ENCODE peak calls at places on chromosomes 2 and 18, in five cellular contexts. F, A, M, O and R are unnamed samples.

GRCh38 chr18:48003426-48004349 is 73.2 kb upstream of the SMAD2 start:
- DNase-seq in F (peak), O (peak), A (peak), M (no peak), R (peak)

GRCh38 chr18:79360933-79361332 is 34.8 kb upstream of the NFATC1 start:
- DNase-seq in M (no peak), A (no peak), O (no peak), F (no peak), R (no peak)

GRCh38 chr2:73202156-73203054 is at the start of gene NOTO:
- DNase-seq in A (no peak), F (peak), O (no peak), M (no peak), R (peak)

GRCh38 chr18:47260138-47260923 is 8.9 kb upstream of the SKOR2 start:
- DNase-seq in F (peak), M (no peak), A (no peak), O (peak), R (no peak)

GRCh38 chr18:5431836-5432575 is 111.8 kb downstream of the EPB41L3 start:
- DNase-seq in M (no peak), A (no peak), F (no peak), O (no peak), R (no peak)

GRCh38 chr2:41600460-41600859 is 447.4 kb upstream of the PKDCC start:
- DNase-seq in M (no peak), F (no peak), A (no peak), O (no peak), R (no peak)

GRCh38 chr18:76994086-76994654 is 138.4 kb downstream of the MBP start:
- DNase-seq in O (no peak), F (no peak), M (no peak), A (no peak), R (no peak)

GRCh38 chr18:44807766-44808165 is 127.1 kb downstream of the SETBP1 start:
- DNase-seq in O (no peak), A (no peak), M (no peak), F (no peak), R (no peak)

GRCh38 chr18:73520229-73520628 is 627.4 kb downstream of the FBXO15 start:
- DNase-seq in F (no peak), M (no peak), A (no peak), O (no peak), R (no peak)

GRCh38 chr2:183284606-183285005 is 160.4 kb downstream of the NUP35 start:
- DNase-seq in A (no peak), M (no peak), O (no peak), F (peak), R (no peak)

GRCh38 chr2:240983996-240984498 is 14.4 kb upstream of the SNED1 start:
- DNase-seq in M (no peak), A (no peak), O (no peak), F (no peak), R (no peak)

GRCh38 chr18:48059363-48060109 is 129.1 kb upstream of the SMAD2 start:
- DNase-seq in A (no peak), M (no peak), O (no peak), F (no peak), R (no peak)

GRCh38 chr2:21251216-21251971 is 127.6 kb downstream of the TDRD15 start:
- DNase-seq in F (no peak), M (no peak), A (no peak), O (no peak), R (no peak)

GRCh38 chr18:24373331-24373730 is 24.3 kb downstream of the OSBPL1A start:
- DNase-seq in A (no peak), M (no peak), O (no peak), F (no peak), R (no peak)

GRCh38 chr2:23199115-23199918 is 185.7 kb upstream of the KLHL29 start:
- DNase-seq in O (no peak), A (no peak), M (no peak), F (peak), R (peak)
- TF ChIP-seq CTCF in O (peak), A (peak), M (peak), F (peak), R (peak)

GRCh38 chr2:8002765-8003393 is 679.0 kb upstream of the ID2 start:
- DNase-seq in A (no peak), F (no peak), O (no peak), M (no peak), R (no peak)

GRCh38 chr2:7999683-8000476 is 682.0 kb upstream of the ID2 start:
- DNase-seq in F (peak), M (no peak), O (no peak), A (no peak), R (no peak)

GRCh38 chr2:8004250-8004681 is 677.6 kb upstream of the ID2 start:
- DNase-seq in F (peak), O (peak), A (peak), M (no peak), R (no peak)

GRCh38 chr2:8003462-8004075 is 678.3 kb upstream of the ID2 start:
- DNase-seq in A (peak), O (peak), M (no peak), F (no peak), R (no peak)

DNA sequence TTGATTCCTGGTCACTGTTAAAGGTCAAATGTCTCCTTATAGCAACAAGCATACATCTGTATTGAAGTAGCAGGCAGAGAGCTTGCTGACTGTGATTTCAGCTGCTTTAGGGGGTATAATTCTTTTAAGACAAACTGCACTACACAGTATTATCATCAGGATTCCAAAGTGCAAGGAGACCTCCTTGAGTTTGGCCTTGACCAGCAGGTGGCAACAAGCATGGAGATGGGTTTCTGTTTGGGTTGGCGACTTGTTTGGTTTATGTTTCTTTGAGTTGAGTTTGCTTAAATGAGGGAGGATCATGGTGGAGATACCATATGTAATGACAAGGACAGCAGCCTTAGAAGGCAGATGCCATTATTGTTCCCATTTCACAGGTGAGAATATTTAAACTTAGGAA is 681.0 kb upstream of the ID2 start:
- DNase-seq in A (no peak), M (no peak), F (no peak), O (no peak), R (no peak)
- TF ChIP-seq CTCF in A (peak), M (no peak), F (no peak), O (no peak), R (no peak)

GRCh38 chr2:127000194-127000593 is 101.5 kb downstream of the TEX51 start:
- DNase-seq in F (no peak), O (no peak), A (no peak), M (no peak), R (no peak)

GRCh38 chr2:127004893-127005600 is 101.9 kb downstream of the BIN1 start:
- DNase-seq in A (no peak), F (no peak), M (no peak), O (no peak), R (no peak)

GRCh38 chr2:127001751-127002150 is 103.1 kb downstream of the TEX51 start:
- DNase-seq in O (no peak), F (no peak), M (no peak), A (no peak), R (no peak)

GRCh38 chr2:127000937-127001336 is 102.2 kb downstream of the TEX51 start:
- DNase-seq in F (no peak), O (no peak), M (no peak), A (no peak), R (no peak)

DNA sequence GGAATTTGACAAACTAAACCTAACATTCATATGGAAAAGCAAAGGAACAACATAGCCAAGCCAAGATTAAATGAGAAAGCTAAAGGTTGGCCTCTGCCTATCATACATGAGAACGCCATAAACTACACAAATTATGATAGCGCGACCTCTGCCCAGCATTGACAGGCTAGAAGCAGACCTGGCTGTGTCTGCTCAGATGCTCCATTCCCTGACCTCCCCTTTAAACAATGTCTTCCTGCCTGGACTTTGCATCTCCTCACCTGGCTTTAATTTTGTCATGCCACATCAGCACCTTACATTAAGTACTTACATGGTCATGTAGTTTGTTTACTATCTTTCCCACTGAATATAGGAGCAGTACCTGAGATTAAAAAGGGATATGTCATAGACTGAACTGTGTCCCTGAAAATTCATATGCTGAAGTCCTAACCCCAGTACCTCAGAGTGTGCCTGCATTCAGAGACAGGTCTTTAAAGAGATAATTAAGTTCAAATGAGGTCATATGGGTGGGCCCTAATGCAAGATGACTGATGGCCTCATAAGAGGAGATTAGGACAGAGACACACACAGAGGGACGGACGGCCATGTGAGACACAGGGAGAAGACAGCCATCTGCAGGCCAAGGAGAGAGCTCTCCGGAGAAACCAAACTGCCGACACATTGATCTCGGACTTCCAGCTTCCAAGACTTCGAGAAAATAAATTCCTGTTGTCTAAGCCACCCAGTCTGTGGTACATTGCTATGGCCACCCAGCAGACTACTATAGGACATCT is 103.7 kb downstream of the BIN1 start:
- DNase-seq in M (no peak), A (no peak), O (no peak), F (no peak), R (no peak)
- TF ChIP-seq CTCF in M (no peak), A (no peak), O (no peak), F (no peak), R (no peak)

GRCh38 chr2:197548582-197548981 is 32.7 kb downstream of the MOB4 start:
- DNase-seq in A (no peak), O (no peak), M (no peak), F (no peak), R (no peak)

DNA sequence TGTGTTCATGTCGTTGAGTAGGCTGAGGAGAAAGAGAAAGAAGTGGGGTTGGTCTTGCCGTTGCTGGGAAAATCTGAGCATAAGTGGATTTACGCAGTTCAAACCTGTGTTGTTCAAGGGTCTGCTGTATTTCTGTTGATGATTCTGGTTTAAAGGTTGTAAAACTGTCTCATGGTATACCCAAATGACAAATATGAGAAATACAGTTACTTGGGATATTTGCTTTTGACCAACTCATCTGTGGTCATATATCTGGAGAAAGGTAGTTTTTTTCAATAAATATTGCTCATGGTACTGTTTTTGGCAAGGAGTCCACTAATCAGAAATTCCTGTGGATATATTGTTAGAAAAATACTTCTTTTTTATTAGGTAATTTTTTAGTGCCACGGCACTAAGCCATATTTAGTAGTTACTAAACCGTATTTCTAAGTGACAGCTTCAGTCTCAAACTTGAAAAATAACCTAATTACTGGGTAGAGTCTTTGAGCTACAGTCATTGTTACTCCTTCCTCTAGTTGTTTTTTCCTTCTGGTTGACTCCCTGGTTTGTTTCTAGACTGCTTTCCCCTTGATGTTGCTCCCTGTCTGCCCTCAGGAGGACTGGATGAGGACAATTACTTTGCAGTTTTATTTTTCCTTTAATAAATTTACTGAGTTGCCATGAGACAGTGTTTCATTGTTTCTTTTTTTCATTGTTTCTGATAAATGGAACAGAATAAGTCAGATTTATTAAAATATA is 31.5 kb downstream of the MOB4 start:
- DNase-seq in F (no peak), A (no peak), M (no peak), O (no peak), R (no peak)
- TF ChIP-seq CTCF in F (no peak), A (no peak), M (no peak), O (no peak), R (no peak)

DNA sequence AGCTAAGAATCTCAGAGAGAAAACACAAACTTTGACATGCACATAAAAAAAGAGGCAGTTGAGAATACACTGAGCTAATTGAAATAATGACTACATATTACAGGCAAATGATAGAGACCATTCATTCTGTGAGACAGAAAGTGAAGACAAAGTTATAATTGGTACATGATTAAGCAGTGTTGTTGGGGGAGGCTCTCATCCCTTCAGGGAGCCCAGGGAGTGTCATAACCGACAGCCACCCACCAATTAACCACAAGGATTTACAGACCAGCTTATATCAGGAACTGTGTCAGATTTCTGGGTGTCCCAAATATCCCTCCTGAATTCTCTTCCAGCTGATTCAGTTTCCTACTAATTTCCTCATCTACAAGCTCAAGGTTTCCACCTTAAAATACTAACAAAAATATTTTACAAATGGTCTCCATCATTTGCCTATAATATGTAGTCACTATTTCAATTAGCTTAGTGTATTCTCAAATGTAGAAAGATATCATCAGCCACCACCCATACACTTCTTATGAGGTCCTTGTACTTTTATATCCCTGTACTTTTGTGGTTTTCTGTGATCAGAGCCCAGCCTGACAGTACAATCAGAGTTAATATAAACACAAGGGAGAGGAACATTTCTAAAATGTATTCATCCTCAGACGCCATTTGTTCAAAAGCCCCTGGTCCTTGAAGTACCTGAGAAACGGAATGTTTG is 362.1 kb upstream of the ACVR2A start:
- DNase-seq in A (no peak), O (no peak), F (no peak), M (no peak), R (no peak)
- TF ChIP-seq CTCF in A (no peak), O (no peak), F (no peak), M (no peak), R (no peak)

DNA sequence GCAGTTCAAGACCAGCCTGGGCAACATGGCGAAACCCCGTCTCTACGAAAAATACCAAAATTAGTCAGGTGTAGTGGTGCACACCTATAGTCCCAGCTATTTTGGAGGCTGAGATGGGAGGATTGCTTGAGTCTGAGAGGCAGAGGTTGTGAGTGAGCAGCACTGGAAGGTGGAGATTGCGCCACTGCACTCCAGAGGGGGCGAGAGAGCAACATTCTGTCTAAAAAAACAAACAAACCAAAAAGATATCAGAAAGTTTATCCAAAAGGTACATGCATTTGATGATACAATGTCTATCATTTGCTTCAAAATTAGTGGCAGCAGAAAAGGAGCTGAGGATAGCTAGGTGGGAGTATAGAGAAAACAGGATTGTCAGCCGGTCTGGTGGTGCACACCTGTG is 39.8 kb upstream of the CABLES1 start:
- DNase-seq in O (no peak), A (no peak), F (no peak), M (no peak), R (no peak)
- TF ChIP-seq CTCF in O (no peak), A (no peak), F (no peak), M (no peak), R (no peak)

DNA sequence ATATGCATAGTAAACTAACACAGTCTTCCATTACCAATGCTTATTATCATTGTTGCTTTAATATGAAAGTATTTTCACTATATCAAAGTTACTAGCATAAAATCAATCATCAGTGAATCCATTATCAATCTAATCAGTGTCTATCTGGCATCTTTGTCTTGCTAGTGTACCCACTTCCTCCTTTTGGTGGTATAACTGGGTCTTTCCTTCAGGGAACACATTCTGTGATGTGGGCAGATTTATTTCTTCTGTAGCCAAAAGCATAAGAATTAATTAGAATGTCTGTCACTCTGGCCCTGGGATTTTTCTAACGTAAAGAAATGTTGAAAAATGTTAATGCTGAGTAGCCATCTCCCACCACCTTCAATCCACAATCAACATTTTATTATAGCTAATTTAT is 155.8 kb upstream of the VWC2L start:
- DNase-seq in F (no peak), M (no peak), A (no peak), O (no peak), R (no peak)
- TF ChIP-seq CTCF in F (no peak), M (no peak), A (no peak), O (no peak), R (no peak)

GRCh38 chr18:50114448-50114847 is 80.5 kb downstream of the MYO5B start:
- DNase-seq in F (no peak), A (no peak), M (no peak), O (no peak), R (no peak)

GRCh38 chr18:50113726-50114125 is 81.2 kb downstream of the MYO5B start:
- DNase-seq in A (no peak), O (no peak), M (no peak), F (no peak), R (no peak)

GRCh38 chr18:50115095-50115494 is 79.9 kb downstream of the MYO5B start:
- DNase-seq in M (no peak), A (no peak), F (peak), O (no peak), R (no peak)

GRCh38 chr18:50107468-50107867 is 87.5 kb downstream of the MYO5B start:
- DNase-seq in A (no peak), F (no peak), O (no peak), M (no peak), R (peak)

DNA sequence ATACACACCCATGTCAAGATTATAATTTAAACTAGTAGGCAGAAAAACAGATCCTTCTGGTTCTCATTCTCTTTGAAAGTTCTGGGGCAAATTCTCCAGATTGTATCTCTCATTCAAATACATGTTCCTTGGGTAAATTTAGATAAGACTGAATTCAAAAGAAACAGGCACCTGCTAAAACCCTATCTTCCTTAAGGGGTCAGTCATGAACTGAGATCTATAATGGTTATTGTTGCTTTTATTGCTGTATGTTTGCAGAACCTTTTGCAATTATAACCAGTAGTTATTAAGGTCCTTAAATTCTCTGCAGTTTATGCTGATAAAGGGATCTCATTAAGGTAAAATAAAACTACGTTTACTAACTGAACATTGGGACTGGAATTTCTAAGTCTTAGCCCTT is 83.5 kb downstream of the MYO5B start:
- DNase-seq in F (no peak), A (no peak), M (no peak), O (no peak), R (no peak)
- TF ChIP-seq CTCF in F (peak), A (no peak), M (no peak), O (no peak), R (no peak)

GRCh38 chr2:156189143-156189542 is 143.4 kb downstream of the NR4A2 start:
- DNase-seq in M (no peak), O (no peak), A (no peak), F (no peak), R (no peak)

GRCh38 chr2:156191547-156191946 is 141.0 kb downstream of the NR4A2 start:
- DNase-seq in M (no peak), F (no peak), O (no peak), A (no peak), R (no peak)

GRCh38 chr2:156189584-156189983 is 142.9 kb downstream of the NR4A2 start:
- DNase-seq in F (no peak), O (no peak), M (no peak), A (no peak), R (no peak)

GRCh38 chr2:156190532-156190931 is 142.0 kb downstream of the NR4A2 start:
- DNase-seq in F (no peak), O (no peak), M (no peak), A (no peak), R (no peak)

DNA sequence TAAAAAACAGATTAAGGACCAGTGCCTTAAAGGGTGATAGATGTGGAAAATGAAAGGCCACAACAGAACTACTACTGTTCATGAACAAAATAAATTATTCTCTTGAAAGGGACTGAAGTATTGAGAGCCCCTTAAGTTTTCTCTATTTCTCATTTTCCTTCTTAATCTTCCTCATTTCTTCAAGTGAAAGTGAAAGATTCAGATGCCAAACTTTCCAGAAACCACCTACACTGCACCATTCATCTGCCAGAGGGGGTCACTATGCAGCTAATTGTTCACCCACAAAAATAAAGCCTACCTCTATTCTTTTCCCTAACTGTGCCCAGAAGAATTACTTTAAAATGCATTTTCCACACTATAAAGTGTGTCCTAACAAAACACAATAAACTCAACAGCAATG is 140.1 kb downstream of the NR4A2 start:
- DNase-seq in A (no peak), M (no peak), O (no peak), F (no peak), R (no peak)
- TF ChIP-seq CTCF in A (peak), M (no peak), O (no peak), F (peak), R (no peak)

GRCh38 chr18:57910817-57911216 is 107.7 kb upstream of the ATP8B1 start:
- DNase-seq in F (no peak), A (no peak), M (no peak), O (no peak), R (peak)
- TF ChIP-seq CTCF in F (peak), A (no peak), M (no peak), O (no peak), R (peak)